ENCODE peak calls at places on chromosomes 12 and 14, in six cellular contexts. D, X, O, B, H and Y are unnamed samples.
A peak's percentile ranks its signal among the peaks of the same experiment; 100 is the strongest.

GRCh38 chr14:71314717-71315116 is 407.5 kb downstream of the PCNX1 start:
- DNase-seq in D (no peak), X (no peak), O (no peak), B (no peak), H (no peak), Y (no peak)

GRCh38 chr12:115895247-115895646 is 382.2 kb downstream of the MED13L start:
- DNase-seq in D (no peak), X (peak; percentile 82), O (no peak), B (no peak), H (no peak), Y (peak; percentile 4)

GRCh38 chr14:79201545-79202247 is 1009.6 kb downstream of the DIO2 start:
- DNase-seq in D (no peak), X (no peak), O (no peak), B (no peak), H (no peak), Y (peak; percentile 13)

GRCh38 chr14:72523397-72524157 is 370.3 kb downstream of the DPF3 start:
- DNase-seq in D (no peak), X (no peak), O (no peak), B (no peak), H (peak; percentile 70), Y (peak; percentile 62)

GRCh38 chr12:49555631-49556390 is 12.1 kb downstream of the MCRS1 start:
- DNase-seq in D (no peak), X (no peak), O (no peak), B (peak; percentile 64), H (no peak), Y (no peak)

GRCh38 chr14:21057803-21058675 is at the start of gene RNASE8:
- DNase-seq in D (peak; percentile 13), X (no peak), O (no peak), B (no peak), H (no peak), Y (no peak)

GRCh38 chr12:843609-844008 is 91.2 kb downstream of the WNK1 start:
- DNase-seq in D (no peak), X (no peak), O (no peak), B (no peak), H (no peak), Y (peak; percentile 70)

GRCh38 chr12:124524231-124524925 is 43.0 kb downstream of the NCOR2 start:
- DNase-seq in D (no peak), X (no peak), O (no peak), B (no peak), H (no peak), Y (peak; percentile 88)

GRCh38 chr12:107064243-107064642 is 29.1 kb downstream of the CRY1 start:
- DNase-seq in D (no peak), X (no peak), O (no peak), B (no peak), H (no peak), Y (no peak)

GRCh38 chr12:3553221-3553620 is 62.2 kb downstream of the PRMT8 start:
- DNase-seq in D (no peak), X (peak; percentile 31), O (no peak), B (no peak), H (no peak), Y (no peak)

GRCh38 chr12:108854453-108855283 is 2.7 kb downstream of the SSH1 start:
- DNase-seq in D (no peak), X (no peak), O (no peak), B (peak; percentile 72), H (peak; percentile 42), Y (peak; percentile 98)

GRCh38 chr14:52936437-52936836 is 14.4 kb downstream of the FERMT2 start:
- DNase-seq in D (no peak), X (no peak), O (no peak), B (no peak), H (no peak), Y (no peak)

GRCh38 chr14:91869556-91869955 is 2.2 kb upstream of the TC2N start:
- DNase-seq in D (no peak), X (no peak), O (no peak), B (no peak), H (no peak), Y (no peak)

GRCh38 chr12:9727813-9728212 is 5.1 kb downstream of the CLECL1 start:
- DNase-seq in D (no peak), X (no peak), O (no peak), B (no peak), H (no peak), Y (no peak)
- H3K4me3 ChIP-seq in D (no peak overlapping the region), X (no peak overlapping the region), O (no peak overlapping the region), B (no peak overlapping the region), H (no peak overlapping the region), Y (no peak overlapping the region)

GRCh38 chr14:24311837-24312615 is 724 bp downstream of the LTB4R start:
- DNase-seq in D (peak; percentile 58), X (no peak), O (no peak), B (peak; percentile 75), H (no peak), Y (no peak)
- TF ChIP-seq CTCF in D (no peak), X (no peak), O (no peak), B (no peak), H (no peak), Y (no peak)

GRCh38 chr14:22888662-22889061 is 5.6 kb downstream of the REM2 start:
- DNase-seq in D (no peak), X (no peak), O (no peak), B (no peak), H (no peak), Y (no peak)

GRCh38 chr14:22887260-22887989 is 4.4 kb downstream of the REM2 start:
- DNase-seq in D (peak; percentile 91), X (peak; percentile 89), O (no peak), B (no peak), H (peak; percentile 94), Y (peak; percentile 86)

GRCh38 chr14:22885975-22886374 is 3.0 kb downstream of the REM2 start:
- DNase-seq in D (no peak), X (no peak), O (peak; percentile 67), B (peak; percentile 78), H (no peak), Y (no peak)

GRCh38 chr14:22886500-22887259 is 3.7 kb downstream of the REM2 start:
- DNase-seq in D (peak; percentile 87), X (peak; percentile 94), O (peak; percentile 89), B (peak; percentile 94), H (peak; percentile 84), Y (peak; percentile 69)

GRCh38 chr14:22887990-22888378 is 5.0 kb downstream of the REM2 start:
- DNase-seq in D (no peak), X (no peak), O (peak; percentile 74), B (peak; percentile 91), H (no peak), Y (no peak)
- H3K4me3 ChIP-seq in D (peak overlapping the region; percentile 85), X (peak overlapping the region; percentile 93), O (no peak overlapping the region), B (peak overlapping the region; percentile 64), H (peak overlapping the region; percentile 75), Y (peak overlapping the region; percentile 76)

GRCh38 chr12:14395059-14395778 is 29.7 kb downstream of the ATF7IP start:
- DNase-seq in D (peak; percentile 30), X (no peak), O (no peak), B (no peak), H (no peak), Y (no peak)

GRCh38 chr12:14393736-14394135 is 28.3 kb downstream of the ATF7IP start:
- DNase-seq in D (no peak), X (no peak), O (no peak), B (no peak), H (no peak), Y (no peak)

GRCh38 chr12:14396071-14396470 is 30.6 kb downstream of the ATF7IP start:
- DNase-seq in D (peak; percentile 24), X (no peak), O (no peak), B (no peak), H (peak; percentile 52), Y (peak; percentile 39)

GRCh38 chr12:14390885-14391530 is 25.5 kb downstream of the ATF7IP start:
- DNase-seq in D (no peak), X (no peak), O (no peak), B (no peak), H (no peak), Y (no peak)

GRCh38 chr12:14394317-14395058 is 29.0 kb downstream of the ATF7IP start:
- DNase-seq in D (peak; percentile 78), X (no peak), O (no peak), B (no peak), H (no peak), Y (peak; percentile 83)
- TF ChIP-seq CTCF in D (no peak), X (peak; percentile 55), O (no peak), B (peak; percentile 22), H (no peak), Y (no peak)

GRCh38 chr14:57486767-57487379 is 6.8 kb downstream of the CCDC198 start:
- DNase-seq in D (peak; percentile 44), X (no peak), O (no peak), B (no peak), H (peak; percentile 19), Y (peak; percentile 45)
- H3K4me3 ChIP-seq in D (no peak overlapping the region), X (no peak overlapping the region), O (no peak overlapping the region), B (no peak overlapping the region), H (no peak overlapping the region), Y (no peak overlapping the region)

DNA sequence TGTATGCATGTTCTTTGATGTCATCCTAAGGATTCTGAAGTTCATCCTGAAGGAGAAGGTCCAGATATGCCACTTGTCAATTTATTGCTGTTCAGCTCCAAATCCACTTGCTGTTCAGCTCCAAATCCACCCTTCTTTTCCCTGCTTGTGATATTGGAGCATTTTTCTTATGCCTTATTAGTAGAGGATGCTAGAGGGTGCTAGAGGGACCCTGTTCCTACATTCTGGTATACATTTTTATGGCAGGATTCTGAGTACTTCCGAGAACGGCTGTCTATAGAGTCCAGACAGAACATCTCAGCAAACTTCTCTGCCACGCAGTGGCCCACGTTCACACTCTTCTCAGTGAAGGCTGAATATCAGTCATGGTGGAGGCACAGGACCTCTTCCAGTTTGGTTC is 406.7 kb downstream of the NOVA1 start:
- DNase-seq in D (no peak), X (no peak), O (no peak), B (no peak), H (no peak), Y (no peak)
- TF ChIP-seq CTCF in D (no peak), X (peak; percentile 57), O (no peak), B (no peak), H (no peak), Y (no peak)

GRCh38 chr12:19053218-19053617 is 76.3 kb upstream of the PLEKHA5 start:
- DNase-seq in D (no peak), X (no peak), O (no peak), B (no peak), H (no peak), Y (no peak)
- H3K4me3 ChIP-seq in D (no peak overlapping the region), X (no peak overlapping the region), O (no peak overlapping the region), B (no peak overlapping the region), H (no peak overlapping the region), Y (no peak overlapping the region)